ENCODE peak calls at places on chromosomes 13 and 19, in five cellular contexts. One of them, this sample, is unnamed.

GRCh38 chr13:45224181-45224580 is 23.3 kb upstream of the KCTD4 start:
- DNase-seq in brain microvascular endothelial cell: peak; percentile 28
- DNase-seq in astrocyte of the cerebellum: no peak
- DNase-seq in tibial artery: no peak
- DNase-seq in H1: no peak
- DNase-seq in this sample: no peak

GRCh38 chr19:54172764-54173699 is at the start of gene TMC4:
- DNase-seq in brain microvascular endothelial cell: no peak
- DNase-seq in astrocyte of the cerebellum: no peak
- DNase-seq in tibial artery: no peak
- DNase-seq in H1: peak; percentile 82
- DNase-seq in this sample: no peak

GRCh38 chr19:36030264-36031148 is 2.2 kb downstream of the CLIP3 start:
- DNase-seq in brain microvascular endothelial cell: no peak
- DNase-seq in astrocyte of the cerebellum: no peak
- DNase-seq in tibial artery: no peak
- DNase-seq in H1: no peak
- DNase-seq in this sample: no peak

GRCh38 chr19:35034005-35034502 is 3.8 kb downstream of the SCN1B start:
- DNase-seq in brain microvascular endothelial cell: no peak
- DNase-seq in astrocyte of the cerebellum: no peak
- DNase-seq in tibial artery: no peak
- DNase-seq in H1: no peak
- DNase-seq in this sample: no peak

GRCh38 chr13:47100214-47100853 is 203.5 kb upstream of the HTR2A start:
- DNase-seq in brain microvascular endothelial cell: no peak
- DNase-seq in astrocyte of the cerebellum: no peak
- DNase-seq in tibial artery: no peak
- DNase-seq in H1: no peak
- DNase-seq in this sample: no peak

GRCh38 chr13:80157261-80157942 is 183.5 kb downstream of the SPRY2 start:
- DNase-seq in brain microvascular endothelial cell: peak; percentile 31
- DNase-seq in astrocyte of the cerebellum: no peak
- DNase-seq in tibial artery: no peak
- DNase-seq in H1: no peak
- DNase-seq in this sample: no peak

GRCh38 chr19:37867831-37868230 is 38.6 kb downstream of the WDR87 start:
- DNase-seq in brain microvascular endothelial cell: peak; percentile 29
- DNase-seq in astrocyte of the cerebellum: no peak
- DNase-seq in tibial artery: no peak
- DNase-seq in H1: no peak
- DNase-seq in this sample: peak; percentile 42

GRCh38 chr19:35027851-35028599 is 2.2 kb upstream of the SCN1B start:
- DNase-seq in brain microvascular endothelial cell: peak; percentile 29
- DNase-seq in astrocyte of the cerebellum: peak; percentile 65
- DNase-seq in tibial artery: no peak
- DNase-seq in H1: no peak
- DNase-seq in this sample: no peak

GRCh38 chr13:37602743-37603381 is 4.3 kb upstream of the POSTN start:
- DNase-seq in brain microvascular endothelial cell: no peak
- DNase-seq in astrocyte of the cerebellum: peak; percentile 18
- DNase-seq in tibial artery: no peak
- DNase-seq in H1: no peak
- DNase-seq in this sample: no peak

GRCh38 chr13:36163809-36164308 is 32.7 kb upstream of the DCLK1 start:
- DNase-seq in brain microvascular endothelial cell: peak; percentile 95
- DNase-seq in astrocyte of the cerebellum: peak; percentile 97
- DNase-seq in tibial artery: peak; percentile 84
- DNase-seq in H1: no peak
- DNase-seq in this sample: no peak

GRCh38 chr19:41998246-41999020 is 4.4 kb upstream of the ATP1A3 start:
- DNase-seq in brain microvascular endothelial cell: peak; percentile 6
- DNase-seq in astrocyte of the cerebellum: no peak
- DNase-seq in tibial artery: no peak
- DNase-seq in H1: peak; percentile 91
- DNase-seq in this sample: no peak

GRCh38 chr13:112962911-112963625 is 5.9 kb upstream of the MCF2L start:
- DNase-seq in brain microvascular endothelial cell: no peak
- DNase-seq in astrocyte of the cerebellum: no peak
- DNase-seq in tibial artery: peak; percentile 33
- DNase-seq in H1: no peak
- DNase-seq in this sample: no peak

GRCh38 chr13:73531014-73531413 is 472.2 kb downstream of the KLF5 start:
- DNase-seq in brain microvascular endothelial cell: no peak
- DNase-seq in astrocyte of the cerebellum: no peak
- DNase-seq in tibial artery: no peak
- DNase-seq in H1: no peak
- DNase-seq in this sample: no peak

GRCh38 chr13:99282264-99283231 is 24.4 kb upstream of the GPR18 start:
- DNase-seq in brain microvascular endothelial cell: no peak
- DNase-seq in astrocyte of the cerebellum: no peak
- DNase-seq in tibial artery: no peak
- DNase-seq in H1: no peak
- DNase-seq in this sample: no peak

GRCh38 chr13:27450921-27451461 is 627 bp upstream of the MTIF3 start:
- DNase-seq in brain microvascular endothelial cell: peak; percentile 12
- DNase-seq in astrocyte of the cerebellum: no peak
- DNase-seq in tibial artery: peak; percentile 71
- DNase-seq in H1: peak; percentile 70
- DNase-seq in this sample: no peak

GRCh38 chr19:49497047-49497789 is 984 bp downstream of the RPS11 start:
- DNase-seq in brain microvascular endothelial cell: peak; percentile 47
- DNase-seq in astrocyte of the cerebellum: no peak
- DNase-seq in tibial artery: no peak
- DNase-seq in H1: no peak
- DNase-seq in this sample: no peak

GRCh38 chr13:102401755-102402154 is at the start of gene FGF14:
- DNase-seq in brain microvascular endothelial cell: no peak
- DNase-seq in astrocyte of the cerebellum: no peak
- DNase-seq in tibial artery: no peak
- DNase-seq in H1: no peak
- DNase-seq in this sample: no peak

GRCh38 chr13:80237646-80238045 is 103.3 kb downstream of the SPRY2 start:
- DNase-seq in brain microvascular endothelial cell: no peak
- DNase-seq in astrocyte of the cerebellum: no peak
- DNase-seq in tibial artery: no peak
- DNase-seq in H1: no peak
- DNase-seq in this sample: no peak

GRCh38 chr13:102317593-102317992 is 84.3 kb downstream of the FGF14 start:
- DNase-seq in brain microvascular endothelial cell: no peak
- DNase-seq in astrocyte of the cerebellum: no peak
- DNase-seq in tibial artery: peak; percentile 88
- DNase-seq in H1: no peak
- DNase-seq in this sample: no peak

GRCh38 chr19:16069813-16070365 is 6.4 kb upstream of the TPM4 start:
- DNase-seq in brain microvascular endothelial cell: no peak
- DNase-seq in astrocyte of the cerebellum: no peak
- DNase-seq in tibial artery: peak; percentile 65
- DNase-seq in H1: no peak
- DNase-seq in this sample: no peak

GRCh38 chr13:50592412-50593145 is 250.9 kb downstream of the DLEU7 start:
- DNase-seq in brain microvascular endothelial cell: no peak
- DNase-seq in astrocyte of the cerebellum: peak; percentile 61
- DNase-seq in tibial artery: no peak
- DNase-seq in H1: no peak
- DNase-seq in this sample: no peak

GRCh38 chr19:287381-287871 is 3.8 kb downstream of the PLPP2 start:
- DNase-seq in brain microvascular endothelial cell: no peak
- DNase-seq in astrocyte of the cerebellum: no peak
- DNase-seq in tibial artery: peak; percentile 53
- DNase-seq in H1: no peak
- DNase-seq in this sample: no peak

GRCh38 chr13:44151474-44151873 is 222.2 kb upstream of the SERP2 start:
- DNase-seq in brain microvascular endothelial cell: no peak
- DNase-seq in astrocyte of the cerebellum: no peak
- DNase-seq in tibial artery: no peak
- DNase-seq in H1: no peak
- DNase-seq in this sample: no peak

GRCh38 chr13:80921556-80921955 is 580.6 kb upstream of the SPRY2 start:
- DNase-seq in brain microvascular endothelial cell: peak; percentile 14
- DNase-seq in astrocyte of the cerebellum: no peak
- DNase-seq in tibial artery: no peak
- DNase-seq in H1: no peak
- DNase-seq in this sample: no peak

GRCh38 chr13:80386001-80386400 is 45.1 kb upstream of the SPRY2 start:
- DNase-seq in brain microvascular endothelial cell: no peak
- DNase-seq in astrocyte of the cerebellum: no peak
- DNase-seq in tibial artery: no peak
- DNase-seq in H1: no peak
- DNase-seq in this sample: no peak

GRCh38 chr19:36460046-36460445 is 29.3 kb downstream of the ZNF566 start:
- DNase-seq in brain microvascular endothelial cell: no peak
- DNase-seq in astrocyte of the cerebellum: no peak
- DNase-seq in tibial artery: no peak
- DNase-seq in H1: no peak
- DNase-seq in this sample: no peak

GRCh38 chr13:109301711-109302110 is 484.7 kb downstream of the IRS2 start:
- DNase-seq in brain microvascular endothelial cell: no peak
- DNase-seq in astrocyte of the cerebellum: no peak
- DNase-seq in tibial artery: no peak
- DNase-seq in H1: no peak
- DNase-seq in this sample: peak; percentile 84

DNA sequence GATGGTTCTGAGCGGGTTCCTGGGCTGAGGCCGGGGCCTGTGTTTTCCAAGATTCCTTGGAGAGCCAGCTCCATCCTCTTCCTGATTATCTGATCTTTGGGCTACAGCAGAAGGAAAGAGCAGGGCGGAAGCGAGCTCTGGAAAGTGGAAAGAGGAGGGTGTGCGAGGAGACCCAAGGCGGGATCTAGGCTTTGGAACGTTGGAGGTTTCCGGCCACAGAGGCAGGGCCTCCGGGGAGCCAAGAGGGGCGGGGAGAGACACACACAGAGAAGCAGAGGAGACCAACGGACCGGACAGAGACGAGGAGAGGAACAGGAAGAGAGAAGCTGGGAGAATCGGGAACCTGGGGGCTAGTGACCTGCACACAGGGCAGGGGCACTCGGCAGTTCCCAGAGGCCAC is at the start of gene CLEC11A:
- DNase-seq in brain microvascular endothelial cell: peak; percentile 52
- DNase-seq in astrocyte of the cerebellum: no peak
- DNase-seq in tibial artery: peak; percentile 77
- DNase-seq in H1: no peak
- DNase-seq in this sample: peak; percentile 62
- H3K4me3 ChIP-seq in brain microvascular endothelial cell: peak within 1 kb of the TSS; percentile 53
- H3K4me3 ChIP-seq in astrocyte of the cerebellum: peak within 1 kb of the TSS; percentile 51
- H3K4me3 ChIP-seq in tibial artery: peak within 1 kb of the TSS; percentile 50
- H3K4me3 ChIP-seq in H1: peak within 1 kb of the TSS; percentile 73
- H3K4me3 ChIP-seq in this sample: peak within 1 kb of the TSS; percentile 78

DNA sequence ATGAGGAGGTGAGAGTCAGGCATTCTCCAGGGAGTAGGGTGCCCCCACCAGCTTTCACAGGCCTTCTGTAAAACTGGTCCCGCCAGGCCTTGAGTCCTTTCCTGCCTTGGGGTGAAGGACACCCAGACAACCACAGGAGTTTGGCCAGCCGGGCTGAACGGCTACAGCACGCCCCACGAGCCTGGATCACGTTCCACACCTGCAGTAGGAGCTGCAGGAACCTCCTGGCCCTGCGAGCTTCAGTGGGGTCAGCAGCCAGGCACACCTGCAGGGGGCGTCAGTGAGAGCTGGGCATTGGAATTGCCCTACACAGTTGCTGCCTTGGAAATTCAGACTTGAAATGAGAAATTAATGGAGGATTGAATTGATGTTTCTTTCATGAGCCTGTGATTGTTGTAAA is 45.7 kb downstream of the COL4A2 start:
- DNase-seq in brain microvascular endothelial cell: no peak
- DNase-seq in astrocyte of the cerebellum: no peak
- DNase-seq in tibial artery: peak; percentile 64
- DNase-seq in H1: peak; percentile 85
- DNase-seq in this sample: no peak
- TF ChIP-seq CTCF in brain microvascular endothelial cell: peak; percentile 64
- TF ChIP-seq CTCF in astrocyte of the cerebellum: no peak
- TF ChIP-seq CTCF in tibial artery: no peak
- TF ChIP-seq CTCF in H1: peak; percentile 76
- TF ChIP-seq CTCF in this sample: peak; percentile 48

GRCh38 chr19:7213628-7214328 is 80.4 kb downstream of the INSR start:
- DNase-seq in brain microvascular endothelial cell: no peak
- DNase-seq in astrocyte of the cerebellum: no peak
- DNase-seq in tibial artery: no peak
- DNase-seq in H1: no peak
- DNase-seq in this sample: no peak
- H3K4me3 ChIP-seq in brain microvascular endothelial cell: no peak overlapping the region
- H3K4me3 ChIP-seq in astrocyte of the cerebellum: no peak overlapping the region
- H3K4me3 ChIP-seq in tibial artery: no peak overlapping the region
- H3K4me3 ChIP-seq in H1: no peak overlapping the region
- H3K4me3 ChIP-seq in this sample: no peak overlapping the region

GRCh38 chr13:91922969-91923592 is 524.7 kb downstream of the GPC5 start:
- DNase-seq in brain microvascular endothelial cell: no peak
- DNase-seq in astrocyte of the cerebellum: no peak
- DNase-seq in tibial artery: no peak
- DNase-seq in H1: no peak
- DNase-seq in this sample: no peak
- TF ChIP-seq CTCF in brain microvascular endothelial cell: peak; percentile 36
- TF ChIP-seq CTCF in astrocyte of the cerebellum: peak; percentile 21
- TF ChIP-seq CTCF in tibial artery: no peak
- TF ChIP-seq CTCF in H1: peak; percentile 3
- TF ChIP-seq CTCF in this sample: no peak

GRCh38 chr19:17915940-17916593 is 16.7 kb upstream of the CCDC124 start:
- DNase-seq in brain microvascular endothelial cell: no peak
- DNase-seq in astrocyte of the cerebellum: no peak
- DNase-seq in tibial artery: no peak
- DNase-seq in H1: no peak
- DNase-seq in this sample: no peak
- H3K4me3 ChIP-seq in brain microvascular endothelial cell: no peak overlapping the region
- H3K4me3 ChIP-seq in astrocyte of the cerebellum: no peak overlapping the region
- H3K4me3 ChIP-seq in tibial artery: no peak overlapping the region
- H3K4me3 ChIP-seq in H1: no peak overlapping the region
- H3K4me3 ChIP-seq in this sample: no peak overlapping the region

This sample was measured in HFF-Myc.